ENCODE peak calls at places on chromosomes 11 and 22, in five cellular contexts. O is NCI-H524; A is A549; Q is stimulated activated CD4-positive, alpha-beta T cell treated with anti-CD3 and anti-CD28 coated beads, Interleukin-2, amount 100 ng/mL, for 48 hours; R is activated naive CD4-positive, alpha-beta T cell treated with anti-CD3 and anti-CD28 coated beads, Interleukin-2, amount 50 U/mL, for 72 hours. G is an unnamed sample.

GRCh38 chr11:111331711-111332479 is 33.5 kb downstream of the POU2AF3 start:
- DNase-seq in O (no peak), A (no peak), Q (no peak), R (no peak), G (no peak)

GRCh38 chr22:50504245-50505211 is 3.0 kb downstream of the LMF2 start:
- DNase-seq in O (no peak), A (no peak), Q (no peak), R (no peak), G (no peak)

GRCh38 chr22:36465232-36466021 is 16.0 kb downstream of the TXN2 start:
- DNase-seq in O (no peak), A (peak; percentile 75), Q (no peak), R (no peak), G (no peak)

GRCh38 chr11:127130321-127130720 is 129.8 kb upstream of the KIRREL3 start:
- DNase-seq in O (no peak), A (no peak), Q (no peak), R (no peak), G (no peak)

GRCh38 chr11:44589301-44589700 is 23.8 kb downstream of the CD82 start:
- DNase-seq in O (no peak), A (no peak), Q (no peak), R (no peak), G (no peak)

GRCh38 chr11:102633385-102634026 is 8.4 kb upstream of the MMP20 start:
- DNase-seq in O (no peak), A (no peak), Q (no peak), R (no peak), G (no peak)

GRCh38 chr11:45901646-45902045 is 5.4 kb downstream of the FREY1 start:
- DNase-seq in O (no peak), A (no peak), Q (no peak), R (no peak), G (no peak)

GRCh38 chr11:10429526-10429925 is 25.5 kb upstream of the AMPD3 start:
- DNase-seq in O (peak; percentile 87), A (no peak), Q (no peak), R (no peak), G (no peak)

GRCh38 chr11:61711037-61711436 is 30.8 kb downstream of the DAGLA start:
- DNase-seq in O (no peak), A (no peak), Q (no peak), R (no peak), G (no peak)

GRCh38 chr11:57905439-57905838 is 118.2 kb upstream of the OR9Q1 start:
- DNase-seq in O (no peak), A (no peak), Q (no peak), R (no peak), G (no peak)

GRCh38 chr11:34809191-34810106 is 106.7 kb downstream of the APIP start:
- DNase-seq in O (no peak), A (no peak), Q (no peak), R (no peak), G (no peak)

GRCh38 chr11:75388386-75389275 is 10.7 kb upstream of the RPS3 start:
- DNase-seq in O (peak; percentile 78), A (peak; percentile 86), Q (peak; percentile 59), R (peak; percentile 68), G (peak; percentile 82)

GRCh38 chr11:64067257-64067993 is 31.7 kb downstream of the FLRT1 start:
- DNase-seq in O (no peak), A (no peak), Q (no peak), R (no peak), G (no peak)

GRCh38 chr22:26893034-26893710 is 235.8 kb downstream of the MIAT start:
- DNase-seq in O (no peak), A (no peak), Q (no peak), R (no peak), G (no peak)

G was measured in COLO829.